ENCODE peak calls at places on chromosome 10, in four cellular contexts. H, Z, E and I are unnamed samples.

GRCh38 chr10:95466450-95466849 is 94.7 kb downstream of the SORBS1 start:
- DNase-seq in H (no peak), Z (no peak), E (no peak), I (no peak)

GRCh38 chr10:43953672-43954071 is 305.0 kb upstream of the ZNF32 start:
- DNase-seq in H (no peak), Z (no peak), E (no peak), I (no peak)

GRCh38 chr10:12507165-12507870 is 158.0 kb downstream of the CAMK1D start:
- DNase-seq in H (no peak), Z (no peak), E (no peak), I (no peak)

GRCh38 chr10:101236376-101237079 is 7.3 kb upstream of the LBX1 start:
- DNase-seq in H (peak), Z (no peak), E (no peak), I (peak)

GRCh38 chr10:116097239-116097751 is 175.7 kb downstream of the GFRA1 start:
- DNase-seq in H (no peak), Z (no peak), E (no peak), I (no peak)

GRCh38 chr10:103626178-103626577 is 132.7 kb downstream of the NEURL1 start:
- DNase-seq in H (no peak), Z (no peak), E (no peak), I (no peak)

GRCh38 chr10:9634466-9634865 is 1383.2 kb upstream of the CELF2 start:
- DNase-seq in H (peak), Z (no peak), E (peak), I (peak)

GRCh38 chr10:133028158-133028557 is 59.6 kb upstream of the ADGRA1 start:
- DNase-seq in H (no peak), Z (no peak), E (no peak), I (no peak)

GRCh38 chr10:83723080-83723479 is 416.2 kb upstream of the GHITM start:
- DNase-seq in H (no peak), Z (no peak), E (no peak), I (no peak)

GRCh38 chr10:70758757-70759514 is 26.2 kb downstream of the TBATA start:
- DNase-seq in H (peak), Z (peak), E (peak), I (peak)

GRCh38 chr10:116721048-116721897 is 21.1 kb downstream of the HSPA12A start:
- DNase-seq in H (no peak), Z (no peak), E (no peak), I (no peak)